ENCODE peak calls at places on chromosomes 5 and 9, in five cellular contexts. W is psoas muscle, O is tibial artery, E is left ventricle myocardium inferior, U is foreskin keratinocyte. R is an unnamed sample. For H3K4me1, the result is how much of the 10 kb centered on the place peaks cover.

GRCh38 chr5:102226321-102226720 is 69.8 kb downstream of the SLCO4C1 start:
- DNase-seq in O (no peak), W (no peak), U (peak), E (no peak), R (no peak)

GRCh38 chr5:113269023-113269997 is 165.5 kb downstream of the TSSK1B start:
- DNase-seq in E (no peak), U (no peak), W (no peak), O (no peak), R (no peak)

GRCh38 chr5:116771466-116772151 is 197.0 kb upstream of the SEMA6A start:
- DNase-seq in E (peak), W (no peak), O (no peak), U (no peak), R (no peak)

GRCh38 chr9:36479086-36479485 is 79.0 kb upstream of the RNF38 start:
- DNase-seq in W (no peak), O (no peak), U (no peak), E (no peak), R (no peak)

GRCh38 chr5:54820346-54820745 is 165.0 kb downstream of the ESM1 start:
- DNase-seq in U (no peak), W (no peak), E (no peak), O (no peak), R (no peak)

GRCh38 chr5:84650448-84650847 is 265.8 kb upstream of the EDIL3 start:
- DNase-seq in U (no peak), O (no peak), E (no peak), W (no peak), R (no peak)

GRCh38 chr9:12464368-12464767 is 228.8 kb upstream of the TYRP1 start:
- DNase-seq in E (no peak), U (no peak), O (no peak), W (no peak), R (no peak)

GRCh38 chr9:101706261-101706798 is 32.1 kb downstream of the GRIN3A start:
- DNase-seq in O (no peak), E (no peak), U (no peak), W (no peak), R (no peak)

GRCh38 chr5:156497816-156498215 is 170.9 kb downstream of the SGCD start:
- DNase-seq in E (no peak), U (no peak), O (no peak), W (no peak), R (no peak)

GRCh38 chr5:93581738-93582414 is 857 bp upstream of the NR2F1-AS1 start:
- DNase-seq in E (no peak), W (no peak), U (no peak), O (no peak), R (no peak)

DNA sequence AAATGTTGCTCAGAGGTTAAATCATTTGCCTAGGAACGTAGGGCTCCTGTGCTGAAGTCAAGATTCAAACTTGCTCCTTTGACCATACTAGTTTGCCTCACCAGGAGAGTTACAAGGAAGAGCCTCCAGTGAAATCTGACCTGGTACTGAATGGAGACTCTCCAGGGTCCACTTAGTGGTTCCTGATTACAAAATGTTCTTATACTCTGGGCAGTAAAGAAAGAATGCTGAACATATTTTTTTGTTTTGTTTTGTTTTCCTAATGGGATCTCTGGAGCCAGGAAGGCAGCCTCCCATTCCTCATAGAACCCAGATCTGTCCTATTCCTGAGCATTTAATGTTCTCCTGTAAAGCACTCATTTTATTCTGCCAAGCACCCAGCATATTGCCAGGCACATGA is 256.5 kb upstream of the CLINT1 start:
- DNase-seq in U (no peak), E (no peak), W (no peak), O (no peak), R (no peak)
- H3K4me1 ChIP-seq in U (under half), E (under half), W (under half), O (under half), R (under half)

DNA sequence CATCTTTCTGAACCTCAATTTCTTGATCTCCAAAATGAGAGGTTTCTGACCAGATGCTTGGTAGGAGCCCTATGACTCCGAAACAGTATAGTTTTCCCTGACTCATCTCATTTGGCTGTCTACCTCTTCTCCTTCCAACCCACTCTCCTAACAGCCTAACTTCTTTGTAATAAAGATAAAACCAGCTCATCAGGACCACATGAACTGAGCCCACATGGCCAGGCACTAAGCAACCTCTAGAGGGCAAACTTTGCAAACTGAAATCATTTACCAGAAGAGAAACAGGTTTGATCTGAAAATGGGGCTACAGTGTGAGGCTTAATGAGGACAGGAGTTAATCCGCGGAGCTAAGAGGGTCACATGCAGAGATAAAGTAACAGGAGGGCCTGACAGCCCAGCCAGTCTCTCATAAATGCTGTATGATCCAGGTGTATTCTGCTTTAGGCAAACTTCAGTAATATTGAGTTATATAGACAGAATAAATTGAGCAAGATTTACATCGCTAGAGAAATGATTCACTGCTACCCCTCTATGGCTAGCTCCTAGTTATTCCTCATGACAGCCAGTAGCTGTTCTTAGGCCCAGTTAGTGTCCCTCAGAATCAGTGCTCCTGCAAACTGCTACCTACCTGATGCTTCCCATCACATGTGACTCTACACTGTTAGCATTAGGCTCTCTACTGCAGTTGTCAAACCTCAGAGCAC is 64.6 kb downstream of the ABCA1 start:
- DNase-seq in W (no peak), U (no peak), O (no peak), E (no peak), R (no peak)
- H3K4me1 ChIP-seq in W (under half), U (under half), O (under half), E (under half), R (under half)

GRCh38 chr9:108876425-108876824 is 14.4 kb downstream of the ACTL7A start:
- DNase-seq in W (no peak), E (no peak), U (no peak), O (no peak), R (no peak)
- H3K4me1 ChIP-seq in W (under half), E (under half), U (under half), O (under half), R (under half)

GRCh38 chr5:98781964-98782363 is 8.5 kb downstream of the RGMB start:
- DNase-seq in O (no peak), E (no peak), U (no peak), W (no peak), R (no peak)
- H3K4me1 ChIP-seq in O (under half), E (half or more), U (under half), W (half or more), R (under half)

GRCh38 chr9:95009459-95009858 is 283.0 kb downstream of the AOPEP start:
- DNase-seq in W (no peak), E (no peak), U (no peak), O (no peak), R (no peak)

GRCh38 chr9:95005276-95006141 is 279.0 kb downstream of the AOPEP start:
- DNase-seq in E (no peak), W (no peak), U (no peak), O (no peak), R (no peak)

GRCh38 chr9:95010431-95010838 is 283.9 kb downstream of the AOPEP start:
- DNase-seq in W (no peak), E (no peak), U (no peak), O (no peak), R (no peak)

GRCh38 chr9:95007470-95007869 is 281.0 kb downstream of the AOPEP start:
- DNase-seq in E (no peak), U (no peak), W (no peak), O (no peak), R (no peak)

GRCh38 chr9:95008151-95008771 is 281.8 kb downstream of the AOPEP start:
- DNase-seq in E (no peak), O (no peak), U (no peak), W (no peak), R (no peak)
- H3K4me1 ChIP-seq in E (half or more), O (half or more), U (under half), W (half or more), R (under half)

GRCh38 chr9:133877327-133877726 is 114.8 kb downstream of the VAV2 start:
- DNase-seq in W (no peak), E (no peak), O (no peak), U (no peak), R (no peak)
- H3K4me1 ChIP-seq in W (under half), E (under half), O (under half), U (under half), R (under half)

GRCh38 chr9:91882628-91883027 is 67.4 kb downstream of the ROR2 start:
- DNase-seq in U (no peak), O (no peak), W (no peak), E (no peak), R (no peak)
- H3K4me1 ChIP-seq in U (under half), O (under half), W (under half), E (under half), R (under half)